ENCODE peak calls at places on chromosomes 11 and 22, in ten cellular contexts. One of them, this sample, is unnamed.

GRCh38 chr11:99066609-99067008 is 45.9 kb downstream of the CNTN5 start:
- DNase-seq in aorta: no peak
- DNase-seq in NCI-H510A: no peak
- DNase-seq in activated CD4-positive, alpha-beta T cell treated with anti-CD3 and anti-CD28 coated beads, Interleukin-2, amount 50 U/mL, for 48 hours: no peak
- DNase-seq in left colon: no peak
- DNase-seq in fibroblast of lung: no peak
- DNase-seq in NCI-H1092: no peak
- DNase-seq in astrocyte of the spinal cord: no peak
- DNase-seq in skeletal muscle cell: no peak
- DNase-seq in T1000: no peak
- DNase-seq in this sample: no peak

GRCh38 chr11:18540207-18541009 is 13.7 kb upstream of the TSG101 start:
- DNase-seq in left colon: no peak
- DNase-seq in skeletal muscle cell: no peak
- DNase-seq in T1000: no peak
- DNase-seq in NCI-H1092: no peak
- DNase-seq in activated CD4-positive, alpha-beta T cell treated with anti-CD3 and anti-CD28 coated beads, Interleukin-2, amount 50 U/mL, for 48 hours: no peak
- DNase-seq in astrocyte of the spinal cord: peak; percentile 30
- DNase-seq in NCI-H510A: no peak
- DNase-seq in aorta: no peak
- DNase-seq in fibroblast of lung: peak; percentile 6
- DNase-seq in this sample: no peak

GRCh38 chr11:17853280-17853679 is 118.7 kb downstream of the KCNC1 start:
- DNase-seq in NCI-H1092: no peak
- DNase-seq in fibroblast of lung: no peak
- DNase-seq in aorta: no peak
- DNase-seq in activated CD4-positive, alpha-beta T cell treated with anti-CD3 and anti-CD28 coated beads, Interleukin-2, amount 50 U/mL, for 48 hours: no peak
- DNase-seq in skeletal muscle cell: no peak
- DNase-seq in left colon: no peak
- DNase-seq in NCI-H510A: no peak
- DNase-seq in T1000: no peak
- DNase-seq in astrocyte of the spinal cord: no peak
- DNase-seq in this sample: no peak

GRCh38 chr11:1453611-1454386 is 32.8 kb downstream of the MOB2 start:
- DNase-seq in activated CD4-positive, alpha-beta T cell treated with anti-CD3 and anti-CD28 coated beads, Interleukin-2, amount 50 U/mL, for 48 hours: peak; percentile 18
- DNase-seq in astrocyte of the spinal cord: no peak
- DNase-seq in skeletal muscle cell: no peak
- DNase-seq in fibroblast of lung: no peak
- DNase-seq in aorta: no peak
- DNase-seq in NCI-H510A: peak; percentile 62
- DNase-seq in T1000: no peak
- DNase-seq in NCI-H1092: no peak
- DNase-seq in left colon: peak; percentile 77
- DNase-seq in this sample: no peak

GRCh38 chr11:73310076-73310475 is 2.0 kb downstream of the ARHGEF17 start:
- DNase-seq in aorta: no peak
- DNase-seq in T1000: no peak
- DNase-seq in left colon: no peak
- DNase-seq in NCI-H1092: no peak
- DNase-seq in activated CD4-positive, alpha-beta T cell treated with anti-CD3 and anti-CD28 coated beads, Interleukin-2, amount 50 U/mL, for 48 hours: no peak
- DNase-seq in skeletal muscle cell: no peak
- DNase-seq in astrocyte of the spinal cord: no peak
- DNase-seq in NCI-H510A: no peak
- DNase-seq in fibroblast of lung: no peak
- DNase-seq in this sample: no peak

GRCh38 chr11:44633641-44634040 is 68.2 kb downstream of the CD82 start:
- DNase-seq in NCI-H1092: no peak
- DNase-seq in skeletal muscle cell: no peak
- DNase-seq in aorta: peak; percentile 55
- DNase-seq in left colon: no peak
- DNase-seq in NCI-H510A: no peak
- DNase-seq in T1000: no peak
- DNase-seq in fibroblast of lung: no peak
- DNase-seq in astrocyte of the spinal cord: no peak
- DNase-seq in activated CD4-positive, alpha-beta T cell treated with anti-CD3 and anti-CD28 coated beads, Interleukin-2, amount 50 U/mL, for 48 hours: no peak
- DNase-seq in this sample: no peak

GRCh38 chr11:66070604-66071325 is 693 bp downstream of the PACS1 start:
- DNase-seq in fibroblast of lung: peak; percentile 40
- DNase-seq in activated CD4-positive, alpha-beta T cell treated with anti-CD3 and anti-CD28 coated beads, Interleukin-2, amount 50 U/mL, for 48 hours: peak; percentile 45
- DNase-seq in aorta: peak; percentile 91
- DNase-seq in left colon: peak; percentile 41
- DNase-seq in skeletal muscle cell: no peak
- DNase-seq in T1000: no peak
- DNase-seq in NCI-H1092: no peak
- DNase-seq in NCI-H510A: no peak
- DNase-seq in astrocyte of the spinal cord: peak; percentile 51
- DNase-seq in this sample: no peak

GRCh38 chr11:79087238-79087956 is 353.4 kb downstream of the TENM4 start:
- DNase-seq in activated CD4-positive, alpha-beta T cell treated with anti-CD3 and anti-CD28 coated beads, Interleukin-2, amount 50 U/mL, for 48 hours: no peak
- DNase-seq in fibroblast of lung: peak; percentile 92
- DNase-seq in left colon: no peak
- DNase-seq in astrocyte of the spinal cord: peak; percentile 81
- DNase-seq in NCI-H1092: no peak
- DNase-seq in aorta: no peak
- DNase-seq in T1000: no peak
- DNase-seq in skeletal muscle cell: peak; percentile 52
- DNase-seq in NCI-H510A: no peak
- DNase-seq in this sample: peak; percentile 59

GRCh38 chr11:117395476-117395875 is 67.8 kb downstream of the CEP164 start:
- DNase-seq in astrocyte of the spinal cord: no peak
- DNase-seq in T1000: no peak
- DNase-seq in NCI-H1092: no peak
- DNase-seq in fibroblast of lung: no peak
- DNase-seq in activated CD4-positive, alpha-beta T cell treated with anti-CD3 and anti-CD28 coated beads, Interleukin-2, amount 50 U/mL, for 48 hours: no peak
- DNase-seq in aorta: peak; percentile 35
- DNase-seq in NCI-H510A: no peak
- DNase-seq in skeletal muscle cell: no peak
- DNase-seq in left colon: no peak
- DNase-seq in this sample: no peak

GRCh38 chr11:47765086-47765485 is 2.1 kb downstream of the FNBP4 start:
- DNase-seq in left colon: no peak
- DNase-seq in aorta: no peak
- DNase-seq in activated CD4-positive, alpha-beta T cell treated with anti-CD3 and anti-CD28 coated beads, Interleukin-2, amount 50 U/mL, for 48 hours: no peak
- DNase-seq in skeletal muscle cell: no peak
- DNase-seq in NCI-H510A: no peak
- DNase-seq in astrocyte of the spinal cord: no peak
- DNase-seq in NCI-H1092: no peak
- DNase-seq in fibroblast of lung: peak; percentile 51
- DNase-seq in T1000: no peak
- DNase-seq in this sample: no peak

GRCh38 chr11:121886005-121886739 is 229.8 kb downstream of the BLID start:
- DNase-seq in activated CD4-positive, alpha-beta T cell treated with anti-CD3 and anti-CD28 coated beads, Interleukin-2, amount 50 U/mL, for 48 hours: no peak
- DNase-seq in astrocyte of the spinal cord: no peak
- DNase-seq in NCI-H1092: no peak
- DNase-seq in aorta: no peak
- DNase-seq in skeletal muscle cell: no peak
- DNase-seq in NCI-H510A: no peak
- DNase-seq in T1000: no peak
- DNase-seq in fibroblast of lung: no peak
- DNase-seq in left colon: no peak
- DNase-seq in this sample: no peak

GRCh38 chr11:113730887-113731726 is 25.0 kb upstream of the TMPRSS5 start:
- DNase-seq in activated CD4-positive, alpha-beta T cell treated with anti-CD3 and anti-CD28 coated beads, Interleukin-2, amount 50 U/mL, for 48 hours: no peak
- DNase-seq in NCI-H510A: peak; percentile 5
- DNase-seq in fibroblast of lung: peak; percentile 62
- DNase-seq in NCI-H1092: peak; percentile 54
- DNase-seq in skeletal muscle cell: peak; percentile 33
- DNase-seq in left colon: no peak
- DNase-seq in astrocyte of the spinal cord: peak; percentile 77
- DNase-seq in T1000: peak; percentile 1
- DNase-seq in aorta: no peak
- DNase-seq in this sample: peak; percentile 30

GRCh38 chr11:18393581-18394299 is 623 bp upstream of the LDHA start:
- DNase-seq in skeletal muscle cell: no peak
- DNase-seq in aorta: no peak
- DNase-seq in T1000: no peak
- DNase-seq in left colon: peak; percentile 35
- DNase-seq in NCI-H510A: no peak
- DNase-seq in activated CD4-positive, alpha-beta T cell treated with anti-CD3 and anti-CD28 coated beads, Interleukin-2, amount 50 U/mL, for 48 hours: peak; percentile 59
- DNase-seq in fibroblast of lung: no peak
- DNase-seq in NCI-H1092: no peak
- DNase-seq in astrocyte of the spinal cord: no peak
- DNase-seq in this sample: no peak

GRCh38 chr11:129115652-129116585 is 76.2 kb downstream of the ARHGAP32 start:
- DNase-seq in NCI-H1092: no peak
- DNase-seq in left colon: no peak
- DNase-seq in NCI-H510A: no peak
- DNase-seq in fibroblast of lung: peak; percentile 79
- DNase-seq in activated CD4-positive, alpha-beta T cell treated with anti-CD3 and anti-CD28 coated beads, Interleukin-2, amount 50 U/mL, for 48 hours: no peak
- DNase-seq in T1000: no peak
- DNase-seq in aorta: no peak
- DNase-seq in skeletal muscle cell: peak; percentile 15
- DNase-seq in astrocyte of the spinal cord: peak; percentile 62
- DNase-seq in this sample: peak; percentile 85

GRCh38 chr22:41047741-41048140 is 44.7 kb upstream of the EP300 start:
- DNase-seq in fibroblast of lung: no peak
- DNase-seq in NCI-H1092: no peak
- DNase-seq in skeletal muscle cell: no peak
- DNase-seq in aorta: no peak
- DNase-seq in NCI-H510A: no peak
- DNase-seq in activated CD4-positive, alpha-beta T cell treated with anti-CD3 and anti-CD28 coated beads, Interleukin-2, amount 50 U/mL, for 48 hours: no peak
- DNase-seq in left colon: no peak
- DNase-seq in T1000: no peak
- DNase-seq in astrocyte of the spinal cord: no peak
- DNase-seq in this sample: no peak

GRCh38 chr22:38398609-38399401 is 56.2 kb downstream of the KCNJ4 start:
- DNase-seq in astrocyte of the spinal cord: peak; percentile 69
- DNase-seq in aorta: peak; percentile 94
- DNase-seq in NCI-H510A: peak; percentile 60
- DNase-seq in skeletal muscle cell: peak; percentile 30
- DNase-seq in NCI-H1092: peak; percentile 72
- DNase-seq in fibroblast of lung: peak; percentile 68
- DNase-seq in T1000: peak; percentile 53
- DNase-seq in left colon: peak; percentile 77
- DNase-seq in activated CD4-positive, alpha-beta T cell treated with anti-CD3 and anti-CD28 coated beads, Interleukin-2, amount 50 U/mL, for 48 hours: peak; percentile 80
- DNase-seq in this sample: no peak

This sample was measured in foreskin melanocyte.